ENCODE peak calls at places on chromosomes 4 and X, in nine cellular contexts. S is activated CD8-positive, alpha-beta memory T cell treated with anti-CD3 and anti-CD28 coated beads for 48 hours; Q is NCI-H460; D is LHCN-M2; I is CD8-positive, alpha-beta memory T cell; C is AML-193; M is uterus; Z is NCI-H510A treated with DMSO at 0.1 percent for 48 hours; A is NCI-H2081. B is an unnamed sample.

GRCh38 chrX:63250253-63250868 is 100.8 kb downstream of the SPIN4 start:
- DNase-seq in D (peak), I (peak), M (peak), Z (no peak), C (no peak), Q (peak), A (no peak), S (no peak), B (no peak)

GRCh38 chrX:115562492-115562872 is 1.5 kb downstream of the PLS3 start:
- DNase-seq in A (peak), M (no peak), Q (no peak), I (no peak), D (peak), Z (no peak), S (no peak), C (no peak), B (no peak)

GRCh38 chr4:535181-535923 is 36.3 kb downstream of the PIGG start:
- DNase-seq in S (no peak), A (no peak), Z (no peak), Q (no peak), C (no peak), I (no peak), M (no peak), D (no peak), B (no peak)

GRCh38 chrX:3142259-3143042 is 101.2 kb downstream of the ARSF start:
- DNase-seq in Q (no peak), M (no peak), S (no peak), D (no peak), C (no peak), A (no peak), Z (no peak), I (no peak), B (no peak)

GRCh38 chrX:104419926-104420325 is 146.1 kb upstream of the IL1RAPL2 start:
- DNase-seq in A (no peak), Q (no peak), C (no peak), D (no peak), I (no peak), Z (no peak), M (no peak), S (no peak), B (no peak)

GRCh38 chr4:682490-683172 is 6.3 kb downstream of the SLC49A3 start:
- DNase-seq in I (no peak), C (no peak), M (no peak), D (no peak), Z (peak), A (peak), S (no peak), Q (no peak), B (peak)

GRCh38 chrX:77527233-77528001 is 80.2 kb downstream of the FGF16 start:
- DNase-seq in Q (no peak), S (no peak), Z (no peak), M (no peak), A (no peak), D (no peak), I (no peak), C (no peak), B (no peak)

GRCh38 chr4:55336138-55337034 is 9.7 kb upstream of the SRD5A3 start:
- DNase-seq in I (no peak), Q (no peak), C (no peak), S (no peak), M (no peak), A (no peak), D (peak), Z (no peak), B (no peak)

GRCh38 chr4:177696438-177696966 is 254.3 kb upstream of the AGA start:
- DNase-seq in Q (no peak), A (no peak), Z (no peak), D (no peak), S (no peak), C (no peak), M (no peak), I (no peak), B (no peak)

GRCh38 chr4:20271954-20272353 is 20.2 kb downstream of the SLIT2 start:
- DNase-seq in S (no peak), Q (no peak), A (no peak), I (no peak), M (no peak), Z (peak), C (no peak), D (no peak), B (peak)

B was measured in DMS53.